ENCODE peak calls at places on chromosome 4, in six cellular contexts. F, P, I, D, M and A are unnamed samples.

GRCh38 chr4:100093091-100093866 is 97.0 kb downstream of the DDIT4L start:
- DNase-seq in F (peak), P (peak), I (peak), D (peak), M (peak), A (peak)

GRCh38 chr4:11623726-11624037 is 195.0 kb upstream of the HS3ST1 start:
- DNase-seq in F (no peak), P (peak), I (peak), D (peak), M (no peak), A (peak)

GRCh38 chr4:2281575-2282343 is 19.9 kb upstream of the MXD4 start:
- DNase-seq in F (no peak), P (no peak), I (no peak), D (no peak), M (no peak), A (no peak)

GRCh38 chr4:8703401-8703696 is 110.8 kb downstream of the CPZ start:
- DNase-seq in F (no peak), P (no peak), I (no peak), D (no peak), M (no peak), A (no peak)

GRCh38 chr4:145014365-145014764 is 83.6 kb downstream of the ANAPC10 start:
- DNase-seq in F (no peak), P (no peak), I (no peak), D (no peak), M (no peak), A (no peak)

GRCh38 chr4:141169391-141169790 is 36.1 kb upstream of the RNF150 start:
- DNase-seq in F (no peak), P (no peak), I (no peak), D (no peak), M (no peak), A (no peak)

GRCh38 chr4:183107891-183108459 is 8.9 kb downstream of the WWC2 start:
- DNase-seq in F (no peak), P (no peak), I (no peak), D (no peak), M (no peak), A (no peak)

GRCh38 chr4:53055274-53055673 is 193.2 kb downstream of the RASL11B start:
- DNase-seq in F (no peak), P (no peak), I (no peak), D (peak), M (no peak), A (peak)

GRCh38 chr4:81052119-81053068 is 21.9 kb downstream of the BMP3 start:
- DNase-seq in F (peak), P (peak), I (peak), D (peak), M (no peak), A (peak)

GRCh38 chr4:75777589-75777988 is 53.2 kb downstream of the USO1 start:
- DNase-seq in F (no peak), P (no peak), I (no peak), D (no peak), M (no peak), A (no peak)

GRCh38 chr4:108529984-108530901 is 90.1 kb upstream of the RPL34 start:
- DNase-seq in F (no peak), P (no peak), I (no peak), D (no peak), M (no peak), A (no peak)

GRCh38 chr4:108884596-108884995 is 121.7 kb upstream of the ETNPPL start:
- DNase-seq in F (no peak), P (no peak), I (no peak), D (peak), M (no peak), A (peak)

GRCh38 chr4:8821151-8821950 is 50.3 kb downstream of the HMX1 start:
- DNase-seq in F (no peak), P (peak), I (no peak), D (no peak), M (no peak), A (no peak)

GRCh38 chr4:35730414-35730813 is 513.9 kb downstream of the ARAP2 start:
- DNase-seq in F (no peak), P (no peak), I (no peak), D (no peak), M (no peak), A (no peak)

GRCh38 chr4:166143227-166143626 is 270.2 kb downstream of the TLL1 start:
- DNase-seq in F (no peak), P (no peak), I (no peak), D (no peak), M (no peak), A (peak)

GRCh38 chr4:22339491-22339890 is 176.4 kb downstream of the ADGRA3 start:
- DNase-seq in F (no peak), P (no peak), I (no peak), D (no peak), M (peak), A (no peak)

GRCh38 chr4:121138014-121138413 is 26.1 kb downstream of the TNIP3 start:
- DNase-seq in F (no peak), P (no peak), I (no peak), D (no peak), M (no peak), A (no peak)

GRCh38 chr4:20137176-20137575 is 114.5 kb upstream of the SLIT2 start:
- DNase-seq in F (peak), P (no peak), I (no peak), D (no peak), M (no peak), A (peak)

GRCh38 chr4:186840222-186840701 is 116.6 kb upstream of the FAT1 start:
- DNase-seq in F (no peak), P (no peak), I (peak), D (peak), M (no peak), A (no peak)

GRCh38 chr4:145887241-145887964 is 51.2 kb downstream of the ZNF827 start:
- DNase-seq in F (no peak), P (no peak), I (no peak), D (peak), M (no peak), A (peak)

GRCh38 chr4:19262467-19262866 is 989.2 kb upstream of the SLIT2 start:
- DNase-seq in F (no peak), P (no peak), I (no peak), D (peak), M (no peak), A (peak)

GRCh38 chr4:6280365-6280996 is 10.8 kb downstream of the WFS1 start:
- DNase-seq in F (no peak), P (no peak), I (no peak), D (no peak), M (no peak), A (no peak)